ENCODE peak calls at places on chromosomes 5 and 9, in eight cellular contexts. T is NCI-H187; B is A172; Z is fibroblast of lung; C is stimulated activated CD4-positive, alpha-beta T cell treated with anti-CD3 and anti-CD28 coated beads, Interleukin-15, amount 100 ng/mL, for 24 hours; D is HFFc6; X is brain microvascular endothelial cell; H is lower lobe of right lung. V is an unnamed sample.

GRCh38 chr5:81786509-81786908 is 35.6 kb upstream of the SSBP2 start:
- DNase-seq in X (no peak), D (no peak), Z (no peak), C (no peak), H (no peak), T (no peak), B (no peak), V (no peak)

GRCh38 chr9:35566417-35566816 is 38.6 kb upstream of the TESK1 start:
- DNase-seq in H (no peak), D (peak; percentile 65), Z (peak; percentile 55), X (peak; percentile 40), T (no peak), B (peak; percentile 23), C (no peak), V (no peak)

GRCh38 chr5:158463971-158464370 is 605.0 kb upstream of the CLINT1 start:
- DNase-seq in C (peak; percentile 47), D (no peak), H (no peak), Z (no peak), T (no peak), B (no peak), X (no peak), V (no peak)

GRCh38 chr5:173715607-173716006 is 99.2 kb upstream of the BOD1 start:
- DNase-seq in Z (no peak), C (no peak), H (no peak), D (no peak), T (no peak), B (peak; percentile 16), X (no peak), V (peak; percentile 11)

GRCh38 chr5:51187953-51188591 is 195.2 kb upstream of the ISL1 start:
- DNase-seq in T (no peak), C (no peak), H (no peak), X (no peak), D (no peak), Z (no peak), B (no peak), V (no peak)

GRCh38 chr9:130305381-130305780 is 39.8 kb downstream of the HMCN2 start:
- DNase-seq in D (no peak), B (no peak), X (no peak), Z (peak; percentile 49), T (no peak), C (no peak), H (no peak), V (no peak)

GRCh38 chr5:102596113-102596512 is 97.3 kb upstream of the SLCO6A1 start:
- DNase-seq in Z (peak; percentile 9), C (no peak), X (no peak), B (peak; percentile 25), H (no peak), D (no peak), T (no peak), V (no peak)

GRCh38 chr5:121424976-121425375 is 426.7 kb upstream of the FTMT start:
- DNase-seq in Z (no peak), T (no peak), B (no peak), C (no peak), D (no peak), H (no peak), X (no peak), V (no peak)

GRCh38 chr5:35830587-35830986 is 26.1 kb upstream of the IL7R start:
- DNase-seq in B (no peak), H (no peak), T (no peak), Z (no peak), C (no peak), D (no peak), X (no peak), V (no peak)

GRCh38 chr5:59109383-59109782 is 526.5 kb downstream of the RAB3C start:
- DNase-seq in D (no peak), B (no peak), C (no peak), H (no peak), T (no peak), Z (no peak), X (no peak), V (no peak)